ENCODE peak calls at places on chromosomes 4 and X, in ten cellular contexts. One of them, this sample, is unnamed.

GRCh38 chr4:184349283-184350039 is 124.9 kb downstream of the IRF2 start:
- DNase-seq in spleen: no peak
- DNase-seq in activated B cell treated with CpG ODN at 0.5 μM for 24 hours: no peak
- DNase-seq in K562: no peak
- DNase-seq in Peyer's patch: peak
- DNase-seq in colonic mucosa: peak
- DNase-seq in progenitor cell of endocrine pancreas: no peak
- DNase-seq in HepG2: no peak
- DNase-seq in right lobe of liver: no peak
- DNase-seq in SK-N-SH: no peak
- DNase-seq in this sample: no peak

GRCh38 chr4:57270350-57270749 is 160.2 kb upstream of the IGFBP7 start:
- DNase-seq in activated B cell treated with CpG ODN at 0.5 μM for 24 hours: no peak
- DNase-seq in SK-N-SH: no peak
- DNase-seq in HepG2: no peak
- DNase-seq in spleen: no peak
- DNase-seq in colonic mucosa: no peak
- DNase-seq in Peyer's patch: no peak
- DNase-seq in K562: no peak
- DNase-seq in progenitor cell of endocrine pancreas: no peak
- DNase-seq in right lobe of liver: no peak
- DNase-seq in this sample: no peak

GRCh38 chrX:140229187-140229586 is 263.9 kb upstream of the CXorf66 start:
- DNase-seq in Peyer's patch: no peak
- DNase-seq in HepG2: no peak
- DNase-seq in colonic mucosa: no peak
- DNase-seq in right lobe of liver: no peak
- DNase-seq in K562: no peak
- DNase-seq in progenitor cell of endocrine pancreas: no peak
- DNase-seq in spleen: no peak
- DNase-seq in activated B cell treated with CpG ODN at 0.5 μM for 24 hours: no peak
- DNase-seq in SK-N-SH: no peak
- DNase-seq in this sample: no peak

GRCh38 chrX:54181196-54181953 is 1.7 kb downstream of the FAM120C start:
- DNase-seq in spleen: no peak
- DNase-seq in SK-N-SH: no peak
- DNase-seq in K562: no peak
- DNase-seq in colonic mucosa: no peak
- DNase-seq in right lobe of liver: no peak
- DNase-seq in HepG2: no peak
- DNase-seq in activated B cell treated with CpG ODN at 0.5 μM for 24 hours: no peak
- DNase-seq in progenitor cell of endocrine pancreas: no peak
- DNase-seq in Peyer's patch: no peak
- DNase-seq in this sample: no peak

GRCh38 chr4:144627663-144628076 is 18.3 kb upstream of the HHIP start:
- DNase-seq in progenitor cell of endocrine pancreas: no peak
- DNase-seq in Peyer's patch: no peak
- DNase-seq in SK-N-SH: no peak
- DNase-seq in right lobe of liver: no peak
- DNase-seq in K562: no peak
- DNase-seq in HepG2: no peak
- DNase-seq in spleen: no peak
- DNase-seq in colonic mucosa: no peak
- DNase-seq in activated B cell treated with CpG ODN at 0.5 μM for 24 hours: no peak
- DNase-seq in this sample: no peak

GRCh38 chrX:15750611-15751159 is 12.6 kb downstream of the CA5B start:
- DNase-seq in right lobe of liver: no peak
- DNase-seq in colonic mucosa: no peak
- DNase-seq in progenitor cell of endocrine pancreas: no peak
- DNase-seq in Peyer's patch: no peak
- DNase-seq in activated B cell treated with CpG ODN at 0.5 μM for 24 hours: no peak
- DNase-seq in spleen: no peak
- DNase-seq in HepG2: no peak
- DNase-seq in SK-N-SH: no peak
- DNase-seq in K562: no peak
- DNase-seq in this sample: no peak

GRCh38 chr4:140875751-140876389 is 119.7 kb upstream of the TBC1D9 start:
- DNase-seq in colonic mucosa: no peak
- DNase-seq in spleen: no peak
- DNase-seq in right lobe of liver: no peak
- DNase-seq in activated B cell treated with CpG ODN at 0.5 μM for 24 hours: no peak
- DNase-seq in SK-N-SH: no peak
- DNase-seq in HepG2: no peak
- DNase-seq in progenitor cell of endocrine pancreas: no peak
- DNase-seq in K562: no peak
- DNase-seq in Peyer's patch: no peak
- DNase-seq in this sample: no peak

GRCh38 chr4:124936427-124936826 is 223.9 kb upstream of the ANKRD50 start:
- DNase-seq in HepG2: no peak
- DNase-seq in spleen: no peak
- DNase-seq in right lobe of liver: no peak
- DNase-seq in activated B cell treated with CpG ODN at 0.5 μM for 24 hours: no peak
- DNase-seq in colonic mucosa: no peak
- DNase-seq in progenitor cell of endocrine pancreas: no peak
- DNase-seq in Peyer's patch: no peak
- DNase-seq in SK-N-SH: peak
- DNase-seq in K562: no peak
- DNase-seq in this sample: no peak

GRCh38 chrX:13955095-13955647 is 74.5 kb downstream of the GEMIN8 start:
- DNase-seq in activated B cell treated with CpG ODN at 0.5 μM for 24 hours: no peak
- DNase-seq in HepG2: no peak
- DNase-seq in SK-N-SH: no peak
- DNase-seq in progenitor cell of endocrine pancreas: no peak
- DNase-seq in right lobe of liver: no peak
- DNase-seq in K562: no peak
- DNase-seq in colonic mucosa: no peak
- DNase-seq in spleen: no peak
- DNase-seq in Peyer's patch: no peak
- DNase-seq in this sample: no peak

DNA sequence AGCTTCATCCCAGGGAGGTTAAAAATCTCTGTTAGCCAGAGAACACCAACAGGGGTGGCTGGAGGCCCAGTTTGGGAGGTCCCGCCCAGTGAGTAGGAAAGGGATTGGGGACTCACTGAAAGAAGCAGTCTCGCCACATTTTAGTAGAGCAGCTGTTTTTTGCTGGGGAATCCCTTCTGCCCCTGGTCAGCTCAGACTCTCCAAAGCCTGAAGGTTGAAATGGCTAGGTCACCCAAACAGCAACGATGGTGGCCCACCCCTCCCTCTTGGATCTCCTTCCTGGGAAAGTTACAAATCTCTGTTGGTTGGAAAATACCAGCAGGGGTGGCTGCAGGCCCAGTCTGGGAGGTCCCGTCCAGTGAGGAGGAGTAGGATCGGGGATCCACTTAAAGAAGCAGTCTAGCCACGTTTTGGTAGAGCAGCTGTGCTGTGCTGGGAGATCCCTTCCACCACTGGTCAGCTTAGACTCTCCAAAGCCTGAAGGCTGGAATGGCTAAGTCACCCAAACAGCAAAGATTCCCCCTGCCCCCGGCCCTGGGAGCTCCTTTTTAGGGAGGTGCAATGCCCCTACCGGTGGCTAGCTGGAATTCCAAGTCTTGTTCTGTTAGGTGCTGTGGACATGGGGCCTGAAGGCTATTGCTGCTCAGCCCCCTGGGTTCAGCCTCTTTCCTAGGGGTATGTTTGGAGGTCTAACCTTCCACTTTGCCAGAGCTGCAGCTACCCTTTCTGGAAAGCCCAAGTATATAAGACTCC is 40.0 kb upstream of the TEX13A start:
- DNase-seq in right lobe of liver: no peak
- DNase-seq in activated B cell treated with CpG ODN at 0.5 μM for 24 hours: no peak
- DNase-seq in HepG2: no peak
- DNase-seq in progenitor cell of endocrine pancreas: no peak
- DNase-seq in K562: no peak
- DNase-seq in Peyer's patch: no peak
- DNase-seq in spleen: no peak
- DNase-seq in colonic mucosa: no peak
- DNase-seq in SK-N-SH: peak
- DNase-seq in this sample: no peak
- TF ChIP-seq CTCF in right lobe of liver: no peak
- TF ChIP-seq CTCF in activated B cell treated with CpG ODN at 0.5 μM for 24 hours: no peak
- TF ChIP-seq CTCF in HepG2: no peak
- TF ChIP-seq CTCF in progenitor cell of endocrine pancreas: no peak
- TF ChIP-seq CTCF in K562: no peak
- TF ChIP-seq CTCF in Peyer's patch: no peak
- TF ChIP-seq CTCF in spleen: no peak
- TF ChIP-seq CTCF in colonic mucosa: no peak
- TF ChIP-seq CTCF in SK-N-SH: peak
- TF ChIP-seq CTCF in this sample: no peak

GRCh38 chrX:151752847-151753246 is 18.3 kb downstream of the CNGA2 start:
- DNase-seq in right lobe of liver: no peak
- DNase-seq in progenitor cell of endocrine pancreas: no peak
- DNase-seq in activated B cell treated with CpG ODN at 0.5 μM for 24 hours: no peak
- DNase-seq in SK-N-SH: no peak
- DNase-seq in K562: no peak
- DNase-seq in colonic mucosa: no peak
- DNase-seq in HepG2: no peak
- DNase-seq in Peyer's patch: no peak
- DNase-seq in spleen: peak
- DNase-seq in this sample: no peak

GRCh38 chrX:151754042-151754419 is 19.5 kb downstream of the CNGA2 start:
- DNase-seq in spleen: peak
- DNase-seq in K562: no peak
- DNase-seq in SK-N-SH: no peak
- DNase-seq in Peyer's patch: no peak
- DNase-seq in right lobe of liver: peak
- DNase-seq in progenitor cell of endocrine pancreas: no peak
- DNase-seq in HepG2: no peak
- DNase-seq in colonic mucosa: no peak
- DNase-seq in activated B cell treated with CpG ODN at 0.5 μM for 24 hours: no peak
- DNase-seq in this sample: no peak

GRCh38 chrX:151750511-151750910 is 16.0 kb downstream of the CNGA2 start:
- DNase-seq in colonic mucosa: no peak
- DNase-seq in right lobe of liver: no peak
- DNase-seq in activated B cell treated with CpG ODN at 0.5 μM for 24 hours: no peak
- DNase-seq in SK-N-SH: no peak
- DNase-seq in Peyer's patch: no peak
- DNase-seq in K562: no peak
- DNase-seq in spleen: peak
- DNase-seq in progenitor cell of endocrine pancreas: no peak
- DNase-seq in HepG2: no peak
- DNase-seq in this sample: no peak

GRCh38 chrX:151754641-151755215 is 20.2 kb downstream of the CNGA2 start:
- DNase-seq in SK-N-SH: no peak
- DNase-seq in K562: no peak
- DNase-seq in right lobe of liver: no peak
- DNase-seq in HepG2: no peak
- DNase-seq in colonic mucosa: no peak
- DNase-seq in Peyer's patch: no peak
- DNase-seq in progenitor cell of endocrine pancreas: no peak
- DNase-seq in spleen: peak
- DNase-seq in activated B cell treated with CpG ODN at 0.5 μM for 24 hours: no peak
- DNase-seq in this sample: no peak

DNA sequence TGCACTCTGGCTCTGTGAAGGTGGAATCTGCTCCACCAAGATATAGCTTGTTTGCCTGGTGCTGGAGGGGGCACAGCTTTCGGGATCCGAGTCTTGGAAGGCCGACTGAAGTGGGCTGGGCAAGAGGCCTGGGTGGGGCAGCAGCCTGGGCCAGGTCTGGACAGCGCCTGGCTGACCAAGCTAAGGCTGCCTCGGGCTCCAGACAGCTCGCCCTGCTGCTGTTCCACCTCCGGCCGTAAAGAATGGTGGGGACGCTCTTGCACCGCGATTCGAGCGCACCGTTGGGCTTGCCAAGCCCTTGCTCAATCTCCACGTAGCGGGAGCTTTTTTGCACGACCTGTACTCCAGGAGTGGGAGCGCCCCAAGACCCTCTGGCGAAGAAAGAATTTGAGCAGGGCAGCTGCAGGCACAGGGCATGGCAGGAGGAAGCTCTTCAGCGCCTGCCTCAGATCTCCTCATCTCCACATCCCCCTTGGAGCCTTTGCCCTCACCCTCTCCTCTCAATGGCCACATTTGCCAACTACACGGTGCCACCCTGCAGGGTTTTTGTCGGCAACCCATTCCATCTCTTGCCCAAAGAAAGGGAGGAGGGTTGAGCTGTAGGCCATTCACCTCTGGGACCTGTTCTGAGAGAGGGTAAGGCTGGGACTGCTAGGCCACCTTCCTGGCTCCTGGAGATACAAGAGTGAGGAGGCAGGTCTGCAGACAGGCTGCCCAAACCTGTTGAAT is 18.9 kb downstream of the CNGA2 start:
- DNase-seq in colonic mucosa: peak
- DNase-seq in right lobe of liver: peak
- DNase-seq in K562: peak
- DNase-seq in Peyer's patch: peak
- DNase-seq in SK-N-SH: peak
- DNase-seq in progenitor cell of endocrine pancreas: peak
- DNase-seq in spleen: peak
- DNase-seq in HepG2: peak
- DNase-seq in activated B cell treated with CpG ODN at 0.5 μM for 24 hours: no peak
- DNase-seq in this sample: no peak
- TF ChIP-seq CTCF in colonic mucosa: peak
- TF ChIP-seq CTCF in right lobe of liver: peak
- TF ChIP-seq CTCF in K562: peak
- TF ChIP-seq CTCF in Peyer's patch: peak
- TF ChIP-seq CTCF in SK-N-SH: peak
- TF ChIP-seq CTCF in progenitor cell of endocrine pancreas: peak
- TF ChIP-seq CTCF in spleen: peak
- TF ChIP-seq CTCF in HepG2: peak
- TF ChIP-seq CTCF in activated B cell treated with CpG ODN at 0.5 μM for 24 hours: no peak
- TF ChIP-seq CTCF in this sample: no peak

DNA sequence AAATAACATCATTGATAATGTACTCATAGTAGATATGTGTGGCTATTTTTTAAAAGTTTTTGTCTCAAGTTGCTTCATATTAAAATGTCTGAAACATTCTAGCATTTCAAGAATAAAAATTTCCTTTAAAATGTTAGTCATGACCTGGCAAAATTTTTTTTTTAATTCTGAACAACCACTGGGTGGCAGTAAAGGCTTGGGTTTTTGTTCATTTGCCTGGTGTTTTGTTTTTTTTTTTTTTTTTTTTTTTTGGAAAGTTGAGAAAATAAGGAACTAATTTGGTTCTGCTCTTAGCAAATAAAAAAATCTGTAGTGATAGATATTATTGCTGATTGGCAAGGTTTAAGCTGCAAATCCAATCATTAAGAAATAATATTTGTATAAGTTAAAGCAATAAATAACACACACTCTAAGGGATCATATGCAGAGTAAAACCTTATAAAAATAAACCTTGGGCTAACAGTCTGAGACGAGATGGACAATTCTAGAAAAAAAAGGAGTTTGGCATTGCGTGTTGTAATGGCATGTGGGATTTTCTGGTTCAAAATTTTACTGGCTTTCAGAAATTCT is 81.4 kb downstream of the CEP44 start:
- DNase-seq in progenitor cell of endocrine pancreas: no peak
- DNase-seq in Peyer's patch: no peak
- DNase-seq in activated B cell treated with CpG ODN at 0.5 μM for 24 hours: no peak
- DNase-seq in K562: peak
- DNase-seq in spleen: no peak
- DNase-seq in right lobe of liver: no peak
- DNase-seq in colonic mucosa: no peak
- DNase-seq in HepG2: peak
- DNase-seq in SK-N-SH: peak
- DNase-seq in this sample: no peak
- TF ChIP-seq CTCF in progenitor cell of endocrine pancreas: peak
- TF ChIP-seq CTCF in Peyer's patch: peak
- TF ChIP-seq CTCF in activated B cell treated with CpG ODN at 0.5 μM for 24 hours: no peak
- TF ChIP-seq CTCF in K562: peak
- TF ChIP-seq CTCF in spleen: peak
- TF ChIP-seq CTCF in right lobe of liver: peak
- TF ChIP-seq CTCF in colonic mucosa: no peak
- TF ChIP-seq CTCF in HepG2: peak
- TF ChIP-seq CTCF in SK-N-SH: peak
- TF ChIP-seq CTCF in this sample: peak

GRCh38 chrX:103774070-103774642 is 2.5 kb upstream of the PLP1 start:
- DNase-seq in spleen: no peak
- DNase-seq in HepG2: peak
- DNase-seq in K562: no peak
- DNase-seq in activated B cell treated with CpG ODN at 0.5 μM for 24 hours: no peak
- DNase-seq in Peyer's patch: no peak
- DNase-seq in SK-N-SH: peak
- DNase-seq in right lobe of liver: no peak
- DNase-seq in colonic mucosa: no peak
- DNase-seq in progenitor cell of endocrine pancreas: no peak
- DNase-seq in this sample: no peak
- TF ChIP-seq CTCF in spleen: peak
- TF ChIP-seq CTCF in HepG2: peak
- TF ChIP-seq CTCF in K562: no peak
- TF ChIP-seq CTCF in activated B cell treated with CpG ODN at 0.5 μM for 24 hours: no peak
- TF ChIP-seq CTCF in Peyer's patch: no peak
- TF ChIP-seq CTCF in SK-N-SH: peak
- TF ChIP-seq CTCF in right lobe of liver: peak
- TF ChIP-seq CTCF in colonic mucosa: peak
- TF ChIP-seq CTCF in progenitor cell of endocrine pancreas: no peak
- TF ChIP-seq CTCF in this sample: no peak

This sample was measured in natural killer cell.